ENCODE peak calls at places on chromosomes 7 and 10, in four cellular contexts. A, O, C and P are unnamed samples.

GRCh38 chr10:98446121-98446655 is 547 bp downstream of the HPS1 start:
- DNase-seq in C (no peak), A (no peak), O (peak; percentile 21), P (peak; percentile 39)

GRCh38 chr10:103727546-103727963 is 127.8 kb downstream of the SH3PXD2A start:
- DNase-seq in A (no peak), O (no peak), C (no peak), P (no peak)

GRCh38 chr10:74361678-74362077 is 210.7 kb downstream of the ADK start:
- DNase-seq in A (no peak), C (no peak), O (no peak), P (no peak)

GRCh38 chr7:44616545-44616944 is 10.1 kb downstream of the OGDH start:
- DNase-seq in O (no peak), A (no peak), C (no peak), P (no peak)

GRCh38 chr10:120184547-120185337 is 272.3 kb upstream of the PLPP4 start:
- DNase-seq in C (no peak), O (no peak), A (no peak), P (no peak)

GRCh38 chr7:30062587-30062986 is 34.4 kb downstream of the PLEKHA8 start:
- DNase-seq in A (no peak), O (no peak), C (no peak), P (peak; percentile 30)

GRCh38 chr10:113520606-113521481 is 32.0 kb upstream of the HABP2 start:
- DNase-seq in A (no peak), O (peak; percentile 4), C (no peak), P (peak; percentile 43)

GRCh38 chr7:30082686-30083085 is 52.1 kb upstream of the MTURN start:
- DNase-seq in C (no peak), O (no peak), A (no peak), P (no peak)

GRCh38 chr10:34313353-34313752 is 501.7 kb downstream of the PARD3 start:
- DNase-seq in A (no peak), C (no peak), O (no peak), P (no peak)

GRCh38 chr7:69189406-69189805 is 408.9 kb upstream of the AUTS2 start:
- DNase-seq in O (no peak), C (no peak), A (no peak), P (no peak)

GRCh38 chr7:132404261-132404660 is 172.0 kb downstream of the PLXNA4 start:
- DNase-seq in A (no peak), O (no peak), C (no peak), P (no peak)

GRCh38 chr7:86908948-86909347 is 150.5 kb downstream of the ELAPOR2 start:
- DNase-seq in O (no peak), A (no peak), C (no peak), P (peak; percentile 30)

GRCh38 chr10:87761892-87762291 is 56.1 kb downstream of the ATAD1 start:
- DNase-seq in C (no peak), A (no peak), O (peak; percentile 33), P (no peak)

GRCh38 chr10:53840668-53841067 is 960.4 kb downstream of the PCDH15 start:
- DNase-seq in C (no peak), O (no peak), A (no peak), P (no peak)

GRCh38 chr7:159098795-159099194 is 45.9 kb downstream of the VIPR2 start:
- DNase-seq in A (no peak), C (no peak), O (no peak), P (no peak)

GRCh38 chr10:32988604-32989003 is 30.6 kb upstream of the ITGB1 start:
- DNase-seq in A (no peak), C (no peak), O (no peak), P (no peak)

GRCh38 chr10:6162589-6163356 is 40.0 kb upstream of the PFKFB3 start:
- DNase-seq in C (no peak), O (no peak), A (no peak), P (no peak)

GRCh38 chr10:44853148-44853734 is 57.9 kb upstream of the TMEM72 start:
- DNase-seq in O (no peak), C (no peak), A (no peak), P (peak; percentile 34)

GRCh38 chr10:33143160-33143728 is 185.2 kb upstream of the ITGB1 start:
- DNase-seq in C (no peak), O (peak; percentile 43), A (no peak), P (no peak)

GRCh38 chr7:82469207-82469606 is 25.6 kb upstream of the CACNA2D1 start:
- DNase-seq in A (no peak), O (no peak), C (no peak), P (no peak)

GRCh38 chr10:3889961-3890522 is 105.0 kb upstream of the KLF6 start:
- DNase-seq in A (no peak), C (no peak), O (no peak), P (no peak)

GRCh38 chr10:60384006-60384405 is 5.7 kb downstream of the ANK3 start:
- DNase-seq in C (no peak), A (no peak), O (no peak), P (no peak)

GRCh38 chr7:76121044-76121443 is 73.1 kb downstream of the MDH2 start:
- DNase-seq in O (no peak), C (no peak), A (no peak), P (no peak)

GRCh38 chr7:42677751-42678231 is 234.1 kb downstream of the C7orf25 start:
- DNase-seq in A (peak; percentile 73), C (no peak), O (no peak), P (no peak)

GRCh38 chr7:30845426-30846135 is 66.1 kb upstream of the AQP1 start:
- DNase-seq in O (no peak), C (no peak), A (no peak), P (no peak)

GRCh38 chr7:129363-130221 is 62.8 kb upstream of the FAM20C start:
- DNase-seq in C (no peak), O (no peak), A (no peak), P (no peak)